ENCODE peak calls at places on chromosomes 5 and 9, in five cellular contexts. One of them, this sample, is unnamed.

GRCh38 chr5:171579849-171580505 is 160.5 kb downstream of the FGF18 start:
- DNase-seq in cardiac septum: peak
- DNase-seq in activated CD4-positive, alpha-beta T cell treated with anti-CD3 and anti-CD28 coated beads, Interleukin-2, amount 10 ng/mL, durations not matched to agents 7 days and 5 days: no peak
- DNase-seq in stimulated activated CD8-positive, alpha-beta memory T cell treated with anti-CD3 and anti-CD28 coated beads, Interleukin-2, amount 100 ng/mL, for 1 hour: no peak
- DNase-seq in iPS-NIHi11: no peak
- DNase-seq in this sample: no peak

GRCh38 chr9:132129535-132129934 is 32.3 kb upstream of the NTNG2 start:
- DNase-seq in cardiac septum: no peak
- DNase-seq in activated CD4-positive, alpha-beta T cell treated with anti-CD3 and anti-CD28 coated beads, Interleukin-2, amount 10 ng/mL, durations not matched to agents 7 days and 5 days: no peak
- DNase-seq in stimulated activated CD8-positive, alpha-beta memory T cell treated with anti-CD3 and anti-CD28 coated beads, Interleukin-2, amount 100 ng/mL, for 1 hour: no peak
- DNase-seq in iPS-NIHi11: no peak
- DNase-seq in this sample: no peak

GRCh38 chr9:37465249-37466036 is at the start of gene ZBTB5:
- DNase-seq in cardiac septum: peak
- DNase-seq in activated CD4-positive, alpha-beta T cell treated with anti-CD3 and anti-CD28 coated beads, Interleukin-2, amount 10 ng/mL, durations not matched to agents 7 days and 5 days: peak
- DNase-seq in stimulated activated CD8-positive, alpha-beta memory T cell treated with anti-CD3 and anti-CD28 coated beads, Interleukin-2, amount 100 ng/mL, for 1 hour: peak
- DNase-seq in iPS-NIHi11: peak
- DNase-seq in this sample: peak

GRCh38 chr9:117400131-117400530 is 14.7 kb downstream of the ASTN2 start:
- DNase-seq in cardiac septum: no peak
- DNase-seq in activated CD4-positive, alpha-beta T cell treated with anti-CD3 and anti-CD28 coated beads, Interleukin-2, amount 10 ng/mL, durations not matched to agents 7 days and 5 days: no peak
- DNase-seq in stimulated activated CD8-positive, alpha-beta memory T cell treated with anti-CD3 and anti-CD28 coated beads, Interleukin-2, amount 100 ng/mL, for 1 hour: no peak
- DNase-seq in iPS-NIHi11: peak
- DNase-seq in this sample: no peak

GRCh38 chr9:7174884-7175283 is 417.1 kb downstream of the KDM4C start:
- DNase-seq in cardiac septum: no peak
- DNase-seq in activated CD4-positive, alpha-beta T cell treated with anti-CD3 and anti-CD28 coated beads, Interleukin-2, amount 10 ng/mL, durations not matched to agents 7 days and 5 days: no peak
- DNase-seq in stimulated activated CD8-positive, alpha-beta memory T cell treated with anti-CD3 and anti-CD28 coated beads, Interleukin-2, amount 100 ng/mL, for 1 hour: no peak
- DNase-seq in iPS-NIHi11: peak
- DNase-seq in this sample: no peak

GRCh38 chr5:112690605-112691340 is 46.9 kb upstream of the APC start:
- DNase-seq in cardiac septum: no peak
- DNase-seq in activated CD4-positive, alpha-beta T cell treated with anti-CD3 and anti-CD28 coated beads, Interleukin-2, amount 10 ng/mL, durations not matched to agents 7 days and 5 days: no peak
- DNase-seq in stimulated activated CD8-positive, alpha-beta memory T cell treated with anti-CD3 and anti-CD28 coated beads, Interleukin-2, amount 100 ng/mL, for 1 hour: no peak
- DNase-seq in iPS-NIHi11: no peak
- DNase-seq in this sample: no peak

GRCh38 chr5:171646338-171647042 is 139.1 kb upstream of the SMIM23 start:
- DNase-seq in cardiac septum: no peak
- DNase-seq in activated CD4-positive, alpha-beta T cell treated with anti-CD3 and anti-CD28 coated beads, Interleukin-2, amount 10 ng/mL, durations not matched to agents 7 days and 5 days: no peak
- DNase-seq in stimulated activated CD8-positive, alpha-beta memory T cell treated with anti-CD3 and anti-CD28 coated beads, Interleukin-2, amount 100 ng/mL, for 1 hour: no peak
- DNase-seq in iPS-NIHi11: no peak
- DNase-seq in this sample: no peak

GRCh38 chr9:124263800-124264426 is 6.2 kb downstream of the NEK6 start:
- DNase-seq in cardiac septum: no peak
- DNase-seq in activated CD4-positive, alpha-beta T cell treated with anti-CD3 and anti-CD28 coated beads, Interleukin-2, amount 10 ng/mL, durations not matched to agents 7 days and 5 days: no peak
- DNase-seq in stimulated activated CD8-positive, alpha-beta memory T cell treated with anti-CD3 and anti-CD28 coated beads, Interleukin-2, amount 100 ng/mL, for 1 hour: no peak
- DNase-seq in iPS-NIHi11: no peak
- DNase-seq in this sample: no peak